ENCODE peak calls at places on chromosomes 13 and 19, in eight cellular contexts. Y is ELR; O is Calu3; B is GOT3; W is AG08395; P is CD4-positive, alpha-beta memory T cell; X is C1 segment of cervical spinal cord; M is RWPE1. R is an unnamed sample.

GRCh38 chr19:51993422-51993821 is 6.8 kb upstream of the ZNF350 start:
- DNase-seq in M (no peak), W (no peak), Y (no peak), O (no peak), P (no peak), X (no peak), B (no peak), R (no peak)

GRCh38 chr19:18093439-18094161 is 4.0 kb upstream of the MAST3 start:
- DNase-seq in P (no peak), X (no peak), M (peak), O (no peak), Y (peak), B (no peak), W (peak), R (no peak)

GRCh38 chr19:1873524-1874473 is 10.4 kb upstream of the KLF16 start:
- DNase-seq in W (no peak), X (peak), O (no peak), P (no peak), B (no peak), Y (no peak), M (no peak), R (no peak)

GRCh38 chr19:45470147-45471081 is 2.6 kb downstream of the FOSB start:
- DNase-seq in Y (peak), B (peak), X (no peak), M (peak), P (no peak), O (peak), W (no peak), R (no peak)

GRCh38 chr13:102517959-102518358 is 78.8 kb upstream of the TPP2 start:
- DNase-seq in M (peak), O (no peak), Y (peak), X (no peak), P (no peak), B (no peak), W (no peak), R (no peak)

GRCh38 chr13:112329376-112329775 is 46.8 kb upstream of the SPACA7 start:
- DNase-seq in X (no peak), B (no peak), Y (no peak), M (no peak), W (no peak), O (no peak), P (no peak), R (no peak)

GRCh38 chr19:35153701-35154534 is 617 bp upstream of the FXYD5 start:
- DNase-seq in X (no peak), W (peak), M (peak), P (peak), O (peak), Y (peak), B (no peak), R (peak)

GRCh38 chr19:41166888-41167804 is 25.9 kb upstream of the CYP2S1 start:
- DNase-seq in M (no peak), W (no peak), O (no peak), X (no peak), B (no peak), Y (no peak), P (no peak), R (no peak)

GRCh38 chr13:24276310-24276709 is 33.1 kb upstream of the C1QTNF9 start:
- DNase-seq in O (no peak), X (no peak), W (no peak), Y (no peak), M (no peak), P (peak), B (no peak), R (no peak)

GRCh38 chr19:44747739-44748425 is 626 bp upstream of the BCL3 start:
- DNase-seq in X (peak), P (no peak), Y (peak), M (no peak), O (peak), W (peak), B (no peak), R (no peak)

GRCh38 chr13:35855531-35856019 is 275.6 kb downstream of the DCLK1 start:
- DNase-seq in P (no peak), O (peak), M (peak), B (no peak), X (no peak), Y (peak), W (peak), R (peak)

GRCh38 chr13:21079761-21080730 is 18.7 kb upstream of the LATS2 start:
- DNase-seq in W (peak), Y (peak), M (peak), P (no peak), X (no peak), O (peak), B (no peak), R (no peak)

GRCh38 chr13:104571161-104571889 is 1505.1 kb upstream of the SLC10A2 start:
- DNase-seq in W (peak), M (peak), Y (peak), P (no peak), X (peak), O (peak), B (no peak), R (peak)

GRCh38 chr19:10408511-10409291 is 5.4 kb upstream of the CDC37 start:
- DNase-seq in M (no peak), O (no peak), W (no peak), X (peak), P (peak), B (no peak), Y (no peak), R (no peak)

R was measured in retina.